ENCODE peak calls at places on chromosomes 1 and 21, in seven cellular contexts. D, P, U, M, W, H and I are unnamed samples.

GRCh38 chr1:119409731-119410130 is 5.2 kb upstream of the HSD3B2 start:
- DNase-seq in U (no peak), H (no peak), P (no peak), M (no peak), D (peak; percentile 11), W (no peak), I (no peak)

GRCh38 chr1:232988572-232989040 is 38.2 kb downstream of the NTPCR start:
- DNase-seq in H (no peak), D (peak; percentile 82), P (no peak), U (no peak), M (no peak), W (no peak), I (no peak)

GRCh38 chr1:148362141-148362929 is 120.8 kb downstream of the PPIAL4G start:
- DNase-seq in D (peak; percentile 16), M (peak; percentile 37), U (peak; percentile 53), P (no peak), H (peak; percentile 86), W (no peak), I (no peak)

GRCh38 chr1:110155878-110156522 is 5.7 kb downstream of the SLC6A17 start:
- DNase-seq in M (peak; percentile 31), U (peak; percentile 74), H (no peak), P (peak; percentile 61), W (peak; percentile 74), D (peak; percentile 63), I (no peak)

GRCh38 chr1:43951021-43951985 is 4.6 kb downstream of the IPO13 start:
- DNase-seq in D (peak; percentile 35), H (no peak), M (no peak), P (no peak), U (no peak), W (no peak), I (no peak)

GRCh38 chr1:53375440-53375839 is 47.6 kb upstream of the LRP8 start:
- DNase-seq in M (peak; percentile 18), D (no peak), P (peak; percentile 33), U (peak; percentile 12), H (no peak), W (peak; percentile 15), I (peak; percentile 70)

GRCh38 chr1:30707412-30708360 is 15.7 kb downstream of the MATN1 start:
- DNase-seq in D (peak; percentile 56), W (peak; percentile 81), M (peak; percentile 62), P (peak; percentile 76), U (peak; percentile 80), H (peak; percentile 48), I (peak; percentile 67)

GRCh38 chr1:75908717-75909152 is 23.5 kb downstream of the ASB17 start:
- DNase-seq in P (no peak), U (peak; percentile 15), D (peak; percentile 50), H (peak; percentile 40), M (no peak), W (no peak), I (no peak)

GRCh38 chr1:234330843-234331215 is 42.4 kb upstream of the COA6 start:
- DNase-seq in M (no peak), D (no peak), H (no peak), U (no peak), P (no peak), W (no peak), I (no peak)

GRCh38 chr21:46368533-46369285 is 44.8 kb downstream of the PCNT start:
- DNase-seq in P (no peak), H (no peak), M (peak; percentile 23), W (no peak), D (no peak), U (no peak), I (no peak)

GRCh38 chr1:86846166-86846647 is 67.7 kb downstream of the SELENOF start:
- DNase-seq in H (no peak), M (no peak), P (no peak), W (no peak), D (peak; percentile 91), U (no peak), I (peak; percentile 44)

GRCh38 chr1:52904590-52905375 is 16.8 kb downstream of the ECHDC2 start:
- DNase-seq in U (no peak), W (no peak), P (no peak), D (no peak), H (peak; percentile 10), M (no peak), I (no peak)

GRCh38 chr1:230112782-230113181 is 45.7 kb downstream of the GALNT2 start:
- DNase-seq in W (no peak), M (no peak), P (peak; percentile 63), H (no peak), D (no peak), U (no peak), I (no peak)

GRCh38 chr1:210301254-210301955 is 27.3 kb upstream of the HHAT start:
- DNase-seq in H (no peak), M (no peak), P (no peak), U (no peak), W (no peak), D (no peak), I (no peak)

GRCh38 chr21:39657091-39657689 is 44.5 kb downstream of the B3GALT5 start:
- DNase-seq in H (no peak), U (no peak), W (no peak), D (no peak), P (no peak), M (no peak), I (peak; percentile 31)

GRCh38 chr1:29254346-29254745 is 18.0 kb downstream of the PTPRU start:
- DNase-seq in M (no peak), P (no peak), U (no peak), H (no peak), D (no peak), W (no peak), I (no peak)

GRCh38 chr1:110003747-110004428 is 19.3 kb downstream of the AHCYL1 start:
- DNase-seq in M (peak; percentile 88), P (peak; percentile 73), U (peak; percentile 43), H (peak; percentile 73), D (peak; percentile 99), W (peak; percentile 67), I (peak; percentile 78)

GRCh38 chr1:61993331-61993961 is 201.2 kb upstream of the L1TD1 start:
- DNase-seq in D (no peak), M (no peak), W (no peak), H (no peak), U (no peak), P (no peak), I (no peak)

GRCh38 chr21:16193758-16194606 is 464.2 kb downstream of the USP25 start:
- DNase-seq in P (peak; percentile 83), D (peak; percentile 79), H (no peak), U (peak; percentile 84), W (peak; percentile 60), M (peak; percentile 71), I (no peak)

GRCh38 chr1:62912028-62912638 is 128.2 kb downstream of the ATG4C start:
- DNase-seq in H (no peak), P (no peak), M (no peak), U (no peak), W (no peak), D (peak; percentile 26), I (no peak)

GRCh38 chr1:225580180-225581099 is 72.5 kb downstream of the ENAH start:
- DNase-seq in P (no peak), W (no peak), M (no peak), U (no peak), H (no peak), D (no peak), I (no peak)

GRCh38 chr1:32991386-32991785 is 26.8 kb upstream of the RNF19B start:
- DNase-seq in W (no peak), P (no peak), M (no peak), H (no peak), D (no peak), U (no peak), I (no peak)

GRCh38 chr1:32991819-32992488 is 27.3 kb upstream of the RNF19B start:
- DNase-seq in U (no peak), M (peak; percentile 38), W (no peak), D (no peak), H (no peak), P (no peak), I (no peak)

GRCh38 chr1:32990887-32991286 is 26.3 kb upstream of the RNF19B start:
- DNase-seq in H (no peak), P (no peak), W (no peak), U (no peak), M (peak; percentile 47), D (no peak), I (no peak)

GRCh38 chr1:32993215-32993566 is 28.6 kb upstream of the RNF19B start:
- DNase-seq in D (no peak), P (no peak), W (no peak), U (no peak), H (no peak), M (peak; percentile 28), I (no peak)

DNA sequence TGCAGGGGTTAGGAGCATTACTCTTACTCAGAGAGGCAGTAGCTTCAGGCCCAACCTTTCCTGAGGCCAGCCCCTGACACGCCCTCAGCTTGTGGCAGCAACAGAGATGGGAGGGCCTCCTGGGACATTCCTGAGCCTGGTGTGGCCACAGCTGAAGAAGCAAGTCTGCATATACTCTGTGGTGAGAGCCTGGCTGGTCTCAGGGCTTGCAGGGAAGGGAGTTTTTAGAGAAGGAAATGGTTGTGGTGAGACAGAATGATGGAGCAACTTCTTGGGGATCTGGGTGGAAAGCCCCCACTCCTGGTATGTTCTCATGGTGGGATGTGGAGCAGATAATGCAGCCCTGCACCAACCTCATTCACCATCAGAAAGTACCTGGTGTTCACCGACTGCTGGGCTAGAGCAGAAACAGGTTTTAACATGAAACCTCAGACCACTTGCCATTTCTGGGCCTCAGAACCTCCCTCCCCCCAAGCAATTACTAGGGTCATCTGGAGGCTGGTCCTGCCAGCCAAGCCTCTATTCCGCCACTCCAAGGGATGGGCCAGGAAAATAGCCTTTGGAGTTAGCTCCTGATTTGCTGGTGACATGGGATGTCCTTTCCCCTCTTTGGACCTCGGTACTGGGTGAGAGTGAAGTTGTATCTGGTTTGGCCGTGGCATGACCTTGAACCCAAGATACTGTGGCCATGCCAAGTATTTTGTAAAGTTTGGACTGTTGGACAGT is 28.0 kb upstream of the RNF19B start:
- DNase-seq in H (peak; percentile 71), D (peak; percentile 95), U (peak; percentile 81), M (peak; percentile 98), P (peak; percentile 58), W (no peak), I (peak; percentile 87)
- TF ChIP-seq POLR2A in H (no peak), D (no peak), U (no peak), M (peak; percentile 70), P (no peak), W (no peak), I (no peak)

GRCh38 chr1:36992139-36992940 is 42.0 kb downstream of the GRIK3 start:
- DNase-seq in H (no peak), U (no peak), W (no peak), M (no peak), P (no peak), D (no peak), I (no peak)
- TF ChIP-seq CTCF in H (no peak), U (no peak), W (no peak), M (no peak), P (no peak), D (no peak), I (no peak)

GRCh38 chr1:67683736-67684525 is 1.1 kb upstream of the GADD45A start:
- DNase-seq in P (no peak), H (no peak), W (no peak), M (no peak), D (peak; percentile 79), U (no peak), I (no peak)
- TF ChIP-seq POLR2A in P (no peak), H (no peak), W (no peak), M (no peak), D (no peak), U (no peak), I (no peak)

DNA sequence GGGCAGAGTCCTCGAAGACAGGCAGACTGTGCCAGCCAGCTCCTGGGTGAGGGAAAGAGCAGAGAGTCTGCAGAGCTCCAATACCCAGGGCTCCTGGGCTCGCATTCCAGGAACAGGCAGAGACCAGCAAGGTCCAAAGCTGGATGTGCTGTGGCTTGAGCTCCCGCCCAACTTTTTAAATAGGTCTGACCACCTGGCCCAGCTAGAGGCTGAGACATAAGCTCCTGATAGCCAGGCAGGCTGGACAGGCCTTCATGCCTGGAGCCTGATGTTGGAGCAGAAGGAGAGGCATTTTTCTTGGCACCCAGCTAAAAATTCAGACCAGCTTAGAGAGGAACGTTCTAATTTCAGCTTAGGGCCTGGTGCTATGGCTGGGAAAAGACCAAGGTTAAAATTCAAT is 178.4 kb upstream of the TMEM51 start:
- DNase-seq in D (no peak), U (no peak), H (no peak), M (no peak), P (no peak), W (no peak), I (no peak)
- TF ChIP-seq CTCF in D (no peak), U (no peak), H (no peak), M (no peak), P (no peak), W (no peak), I (no peak)